ENCODE peak calls at places on chromosomes 13 and 19, in four cellular contexts. One of them, this sample, is unnamed.

GRCh38 chr19:16202320-16203255 is 4.9 kb downstream of the AP1M1 start:
- DNase-seq in mammary epithelial cell: no peak
- DNase-seq in MM.1S: no peak
- DNase-seq in fibroblast of lung: no peak
- DNase-seq in this sample: no peak

GRCh38 chr19:30391554-30392551 is 19.7 kb downstream of the ZNF536 start:
- DNase-seq in mammary epithelial cell: no peak
- DNase-seq in MM.1S: no peak
- DNase-seq in fibroblast of lung: no peak
- DNase-seq in this sample: peak

GRCh38 chr13:95644611-95645052 is at the start of gene DZIP1:
- DNase-seq in mammary epithelial cell: peak
- DNase-seq in MM.1S: peak
- DNase-seq in fibroblast of lung: peak
- DNase-seq in this sample: no peak

GRCh38 chr19:57664269-57665127 is 4.2 kb upstream of the ZSCAN4 start:
- DNase-seq in mammary epithelial cell: peak
- DNase-seq in MM.1S: no peak
- DNase-seq in fibroblast of lung: peak
- DNase-seq in this sample: no peak

GRCh38 chr13:75908137-75908536 is 272.0 kb downstream of the LMO7 start:
- DNase-seq in mammary epithelial cell: no peak
- DNase-seq in MM.1S: no peak
- DNase-seq in fibroblast of lung: peak
- DNase-seq in this sample: no peak

GRCh38 chr19:41927810-41928192 is 448 bp downstream of the ERFL start:
- DNase-seq in mammary epithelial cell: no peak
- DNase-seq in MM.1S: no peak
- DNase-seq in fibroblast of lung: no peak
- DNase-seq in this sample: no peak

GRCh38 chr13:98717256-98717655 is 35.2 kb downstream of the SLC15A1 start:
- DNase-seq in mammary epithelial cell: no peak
- DNase-seq in MM.1S: no peak
- DNase-seq in fibroblast of lung: no peak
- DNase-seq in this sample: no peak

GRCh38 chr13:73870036-73870741 is 264.0 kb downstream of the KLF12 start:
- DNase-seq in mammary epithelial cell: no peak
- DNase-seq in MM.1S: no peak
- DNase-seq in fibroblast of lung: peak
- DNase-seq in this sample: no peak

GRCh38 chr19:31177230-31177629 is 172.0 kb downstream of the TSHZ3 start:
- DNase-seq in mammary epithelial cell: no peak
- DNase-seq in MM.1S: no peak
- DNase-seq in fibroblast of lung: no peak
- DNase-seq in this sample: no peak

GRCh38 chr19:41039806-41040205 is 48.4 kb upstream of the CYP2A13 start:
- DNase-seq in mammary epithelial cell: no peak
- DNase-seq in MM.1S: no peak
- DNase-seq in fibroblast of lung: no peak
- DNase-seq in this sample: no peak

GRCh38 chr19:30855475-30855874 is 483.3 kb downstream of the ZNF536 start:
- DNase-seq in mammary epithelial cell: no peak
- DNase-seq in MM.1S: no peak
- DNase-seq in fibroblast of lung: no peak
- DNase-seq in this sample: no peak

GRCh38 chr19:51632126-51632525 is 1.9 kb upstream of the SIGLEC5 start:
- DNase-seq in mammary epithelial cell: no peak
- DNase-seq in MM.1S: no peak
- DNase-seq in fibroblast of lung: no peak
- DNase-seq in this sample: no peak

GRCh38 chr13:40777166-40777956 is 6.4 kb upstream of the MRPS31 start:
- DNase-seq in mammary epithelial cell: peak
- DNase-seq in MM.1S: peak
- DNase-seq in fibroblast of lung: peak
- DNase-seq in this sample: no peak

GRCh38 chr19:18023596-18024212 is 15.7 kb downstream of the ARRDC2 start:
- DNase-seq in mammary epithelial cell: no peak
- DNase-seq in MM.1S: no peak
- DNase-seq in fibroblast of lung: no peak
- DNase-seq in this sample: peak

GRCh38 chr19:6483235-6483634 is 1.6 kb upstream of the DENND1C start:
- DNase-seq in mammary epithelial cell: no peak
- DNase-seq in MM.1S: no peak
- DNase-seq in fibroblast of lung: no peak
- DNase-seq in this sample: no peak

GRCh38 chr13:85492283-85492682 is 306.9 kb downstream of the SLITRK6 start:
- DNase-seq in mammary epithelial cell: no peak
- DNase-seq in MM.1S: no peak
- DNase-seq in fibroblast of lung: peak
- DNase-seq in this sample: no peak

GRCh38 chr19:5624741-5625140 is 1.9 kb downstream of the SAFB start:
- DNase-seq in mammary epithelial cell: no peak
- DNase-seq in MM.1S: no peak
- DNase-seq in fibroblast of lung: no peak
- DNase-seq in this sample: no peak

GRCh38 chr13:49444517-49445395 is 682 bp downstream of the SETDB2 start:
- DNase-seq in mammary epithelial cell: peak
- DNase-seq in MM.1S: peak
- DNase-seq in fibroblast of lung: peak
- DNase-seq in this sample: no peak

GRCh38 chr19:1167687-1168561 is 6.1 kb downstream of the SBNO2 start:
- DNase-seq in mammary epithelial cell: no peak
- DNase-seq in MM.1S: no peak
- DNase-seq in fibroblast of lung: no peak
- DNase-seq in this sample: no peak

GRCh38 chr13:72457151-72457550 is 270.3 kb downstream of the MZT1 start:
- DNase-seq in mammary epithelial cell: no peak
- DNase-seq in MM.1S: no peak
- DNase-seq in fibroblast of lung: no peak
- DNase-seq in this sample: no peak

GRCh38 chr13:110388141-110388943 is 81.3 kb downstream of the COL4A2 start:
- DNase-seq in mammary epithelial cell: peak
- DNase-seq in MM.1S: no peak
- DNase-seq in fibroblast of lung: peak
- DNase-seq in this sample: peak

GRCh38 chr13:36275190-36276002 is 22.2 kb downstream of the CCDC169 start:
- DNase-seq in mammary epithelial cell: no peak
- DNase-seq in MM.1S: peak
- DNase-seq in fibroblast of lung: peak
- DNase-seq in this sample: no peak

GRCh38 chr13:44012910-44013309 is 133.2 kb downstream of the LACC1 start:
- DNase-seq in mammary epithelial cell: no peak
- DNase-seq in MM.1S: no peak
- DNase-seq in fibroblast of lung: no peak
- DNase-seq in this sample: no peak

GRCh38 chr13:21435710-21436151 is 23.4 kb downstream of the ZDHHC20 start:
- DNase-seq in mammary epithelial cell: peak
- DNase-seq in MM.1S: peak
- DNase-seq in fibroblast of lung: peak
- DNase-seq in this sample: no peak

GRCh38 chr13:31774186-31774585 is 34.9 kb downstream of the RXFP2 start:
- DNase-seq in mammary epithelial cell: no peak
- DNase-seq in MM.1S: no peak
- DNase-seq in fibroblast of lung: no peak
- DNase-seq in this sample: no peak

GRCh38 chr13:84844473-84844872 is 954.7 kb downstream of the SLITRK6 start:
- DNase-seq in mammary epithelial cell: peak
- DNase-seq in MM.1S: no peak
- DNase-seq in fibroblast of lung: peak
- DNase-seq in this sample: peak

GRCh38 chr13:32409561-32410440 is 18.1 kb downstream of the N4BP2L1 start:
- DNase-seq in mammary epithelial cell: no peak
- DNase-seq in MM.1S: no peak
- DNase-seq in fibroblast of lung: peak
- DNase-seq in this sample: no peak

GRCh38 chr19:10768936-10769335 is 51.1 kb downstream of the DNM2 start:
- DNase-seq in mammary epithelial cell: no peak
- DNase-seq in MM.1S: no peak
- DNase-seq in fibroblast of lung: no peak
- DNase-seq in this sample: no peak

GRCh38 chr13:86000546-86000945 is 201.3 kb upstream of the SLITRK6 start:
- DNase-seq in mammary epithelial cell: peak
- DNase-seq in MM.1S: no peak
- DNase-seq in fibroblast of lung: no peak
- DNase-seq in this sample: no peak

GRCh38 chr19:6242677-6243076 is 37.1 kb downstream of the MLLT1 start:
- DNase-seq in mammary epithelial cell: no peak
- DNase-seq in MM.1S: no peak
- DNase-seq in fibroblast of lung: no peak
- DNase-seq in this sample: no peak

GRCh38 chr13:112510002-112510780 is 77.8 kb downstream of the TUBGCP3 start:
- DNase-seq in mammary epithelial cell: peak
- DNase-seq in MM.1S: peak
- DNase-seq in fibroblast of lung: peak
- DNase-seq in this sample: no peak

GRCh38 chr13:67071918-67072598 is 158.1 kb downstream of the PCDH9 start:
- DNase-seq in mammary epithelial cell: no peak
- DNase-seq in MM.1S: no peak
- DNase-seq in fibroblast of lung: no peak
- DNase-seq in this sample: no peak

DNA sequence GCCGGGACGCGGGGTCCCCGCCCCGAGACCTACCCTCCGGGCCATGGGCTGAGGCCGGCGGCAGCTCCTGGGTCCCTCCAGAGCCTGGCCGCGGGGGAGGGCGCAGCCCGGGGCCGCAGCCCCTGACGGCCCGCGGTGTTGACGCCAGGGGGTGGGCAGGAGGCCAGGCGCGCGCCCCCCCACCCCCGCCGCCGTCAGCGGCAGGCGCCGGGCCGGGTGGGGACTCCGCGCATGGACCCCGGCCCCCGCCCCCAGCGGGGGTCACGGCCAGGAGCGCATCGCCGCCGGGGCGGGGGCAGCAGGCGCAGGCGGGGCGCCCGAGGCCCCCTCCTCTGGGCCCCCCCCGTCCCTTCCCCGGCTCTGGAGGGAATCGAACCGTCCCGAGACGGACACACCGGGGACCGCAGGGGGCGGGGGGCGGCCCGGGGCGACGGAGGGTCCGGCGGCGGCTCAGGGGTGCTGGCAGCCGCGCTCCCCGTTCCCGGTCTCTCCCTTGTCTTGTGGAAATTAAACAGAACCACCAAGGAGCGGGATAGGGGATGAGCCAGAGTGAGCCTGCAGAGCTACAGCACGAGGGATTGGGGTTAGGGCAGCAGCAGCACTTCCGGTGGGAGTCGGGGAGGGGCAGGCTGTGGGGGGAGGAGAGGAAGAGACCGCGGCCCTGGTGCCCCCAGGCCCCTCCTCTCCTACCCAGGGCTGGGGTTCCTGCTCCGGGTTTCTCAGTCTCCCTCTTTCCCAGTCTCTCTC is at the start of gene MEIS3:
- DNase-seq in mammary epithelial cell: no peak
- DNase-seq in MM.1S: no peak
- DNase-seq in fibroblast of lung: no peak
- DNase-seq in this sample: no peak
- TF ChIP-seq EZH2 in mammary epithelial cell: no peak
- TF ChIP-seq EZH2 in MM.1S: no peak
- TF ChIP-seq EZH2 in fibroblast of lung: no peak
- TF ChIP-seq EZH2 in this sample: no peak

GRCh38 chr19:44644391-44645016 is 794 bp downstream of the PVR start:
- DNase-seq in mammary epithelial cell: peak
- DNase-seq in MM.1S: no peak
- DNase-seq in fibroblast of lung: peak
- DNase-seq in this sample: no peak

GRCh38 chr19:44645407-44646048 is 1.8 kb downstream of the PVR start:
- DNase-seq in mammary epithelial cell: no peak
- DNase-seq in MM.1S: no peak
- DNase-seq in fibroblast of lung: no peak
- DNase-seq in this sample: no peak

GRCh38 chr19:44647144-44647543 is 3.4 kb downstream of the PVR start:
- DNase-seq in mammary epithelial cell: no peak
- DNase-seq in MM.1S: no peak
- DNase-seq in fibroblast of lung: no peak
- DNase-seq in this sample: no peak

GRCh38 chr19:44643605-44644390 is at the start of gene PVR:
- DNase-seq in mammary epithelial cell: peak
- DNase-seq in MM.1S: peak
- DNase-seq in fibroblast of lung: peak
- DNase-seq in this sample: no peak

GRCh38 chr19:44646049-44646416 is 2.3 kb downstream of the PVR start:
- DNase-seq in mammary epithelial cell: no peak
- DNase-seq in MM.1S: no peak
- DNase-seq in fibroblast of lung: no peak
- DNase-seq in this sample: no peak
- H3K27ac ChIP-seq in mammary epithelial cell: no peak
- H3K27ac ChIP-seq in MM.1S: no peak
- H3K27ac ChIP-seq in fibroblast of lung: peak
- H3K27ac ChIP-seq in this sample: no peak

DNA sequence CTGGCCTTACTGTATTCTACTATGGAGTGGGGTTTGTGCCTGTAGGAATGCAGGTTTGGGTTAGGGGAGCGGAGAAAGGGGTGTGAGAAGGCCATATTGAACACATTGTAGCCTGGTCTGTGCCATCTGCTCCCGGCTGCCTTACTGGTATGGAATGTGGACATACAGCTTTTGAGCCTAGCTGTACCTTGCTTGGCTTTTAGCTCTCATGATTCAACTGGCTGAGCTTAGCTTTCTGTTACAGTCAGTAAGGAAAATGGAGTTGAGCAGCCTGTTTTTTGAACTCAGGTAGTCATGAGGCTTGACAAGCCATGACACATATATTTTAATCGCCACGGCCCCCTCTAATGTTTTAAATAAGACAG is 41.6 kb downstream of the ARHGAP35 start:
- DNase-seq in mammary epithelial cell: peak
- DNase-seq in MM.1S: no peak
- DNase-seq in fibroblast of lung: no peak
- DNase-seq in this sample: no peak
- H3K4me3 ChIP-seq in mammary epithelial cell: no peak
- H3K4me3 ChIP-seq in MM.1S: no peak
- H3K4me3 ChIP-seq in fibroblast of lung: no peak
- H3K4me3 ChIP-seq in this sample: no peak

DNA sequence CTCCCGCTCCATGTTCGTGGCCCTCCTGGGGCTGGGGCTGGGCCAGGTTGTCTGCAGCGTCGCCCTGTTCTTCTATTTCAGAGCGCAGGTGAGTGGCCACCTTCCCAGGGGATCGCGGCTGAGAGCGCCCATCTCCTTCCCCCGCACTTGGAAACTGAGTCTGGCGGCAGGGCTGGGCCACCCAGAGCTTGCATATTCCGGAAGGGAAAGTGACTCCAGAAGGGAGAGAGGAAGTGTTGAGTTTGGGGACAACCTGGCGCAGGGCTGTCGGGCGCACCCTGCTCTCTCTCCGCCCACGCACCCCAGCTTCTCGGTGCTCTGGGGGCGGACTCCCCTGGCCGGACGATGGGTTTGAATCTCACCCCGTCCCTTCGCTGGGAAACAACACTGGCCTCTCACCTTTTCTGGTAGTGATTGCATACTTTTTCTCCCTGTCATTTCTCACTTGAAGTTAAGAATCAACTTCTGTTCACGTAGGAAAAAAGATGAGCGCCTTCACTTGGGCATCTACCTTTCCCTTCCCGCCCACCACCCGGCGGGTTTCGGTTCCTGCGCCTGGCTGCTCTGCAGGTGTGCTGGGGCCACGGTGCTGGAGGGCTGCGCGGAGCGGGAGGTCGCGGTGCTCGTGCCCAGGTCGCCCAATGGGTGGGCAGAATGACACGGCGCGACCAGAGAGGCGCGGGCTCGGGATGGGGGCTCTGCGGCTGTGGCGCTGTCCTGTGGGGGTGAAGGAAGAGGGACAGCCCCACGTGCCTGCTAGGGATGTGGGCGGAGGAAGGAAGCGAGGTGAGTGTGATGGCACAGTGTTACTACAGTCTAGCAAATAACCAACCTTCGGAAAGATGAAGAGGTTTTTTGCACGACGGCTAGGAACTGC is 721 bp downstream of the TNFSF11 start:
- DNase-seq in mammary epithelial cell: no peak
- DNase-seq in MM.1S: no peak
- DNase-seq in fibroblast of lung: no peak
- DNase-seq in this sample: no peak
- TF ChIP-seq EZH2 in mammary epithelial cell: no peak
- TF ChIP-seq EZH2 in MM.1S: no peak
- TF ChIP-seq EZH2 in fibroblast of lung: peak
- TF ChIP-seq EZH2 in this sample: peak